ENCODE peak calls at places on chromosome 20, in nine cellular contexts. Q is colonic mucosa; U is lung; X is heart right ventricle; V is CD4-positive, CD25-positive, alpha-beta regulatory T cell; Z is cardiac muscle cell; H is NT2/D1; C is left lung; B is CD4-positive, alpha-beta memory T cell. D is an unnamed sample.

GRCh38 chr20:46545077-46545826 is 5.2 kb downstream of the OCSTAMP start:
- DNase-seq in X (no peak), Z (no peak), Q (no peak), U (no peak), C (no peak), V (peak; percentile 53), H (no peak), B (no peak), D (no peak)

GRCh38 chr20:24981282-24981681 is 11.3 kb downstream of the APMAP start:
- DNase-seq in H (no peak), C (no peak), U (no peak), Q (no peak), V (no peak), X (no peak), B (no peak), Z (no peak), D (no peak)

GRCh38 chr20:63657260-63657936 is 714 bp upstream of the RTEL1 start:
- DNase-seq in H (no peak), Z (no peak), X (no peak), B (no peak), U (no peak), V (no peak), C (no peak), Q (no peak), D (no peak)

GRCh38 chr20:877814-878213 is 38.3 kb downstream of the ANGPT4 start:
- DNase-seq in X (no peak), U (no peak), Q (no peak), B (no peak), H (no peak), Z (no peak), C (no peak), V (no peak), D (no peak)

GRCh38 chr20:23225407-23226060 is 125.1 kb upstream of the NXT1 start:
- DNase-seq in X (no peak), Q (peak; percentile 47), H (no peak), U (peak; percentile 76), Z (no peak), V (no peak), C (no peak), B (no peak), D (peak; percentile 48)

GRCh38 chr20:25389858-25390537 is 637 bp downstream of the ABHD12 start:
- DNase-seq in B (no peak), V (peak; percentile 29), C (peak; percentile 86), X (peak; percentile 18), U (peak; percentile 40), H (no peak), Z (peak; percentile 74), Q (peak; percentile 40), D (peak; percentile 33)

GRCh38 chr20:63706852-63707557 is 771 bp downstream of the ARFRP1 start:
- DNase-seq in Z (peak; percentile 40), X (peak; percentile 49), H (no peak), V (peak; percentile 78), B (peak; percentile 63), U (peak; percentile 33), Q (peak; percentile 66), C (peak; percentile 85), D (no peak)

GRCh38 chr20:4815618-4816017 is 93.9 kb downstream of the PRND start:
- DNase-seq in H (no peak), X (no peak), Q (no peak), Z (no peak), U (no peak), V (no peak), C (no peak), B (no peak), D (no peak)

GRCh38 chr20:32024683-32025295 is 14.6 kb downstream of the CCM2L start:
- DNase-seq in Q (no peak), U (no peak), Z (no peak), X (no peak), C (no peak), B (no peak), V (no peak), H (no peak), D (no peak)

GRCh38 chr20:58238490-58238889 is 10.0 kb upstream of the ANKRD60 start:
- DNase-seq in C (no peak), H (no peak), Q (peak; percentile 10), V (no peak), Z (no peak), U (no peak), X (no peak), B (no peak), D (no peak)

GRCh38 chr20:50601511-50602431 is 89.6 kb downstream of the RIPOR3 start:
- DNase-seq in H (no peak), Z (no peak), X (no peak), Q (no peak), C (peak; percentile 76), V (no peak), B (no peak), U (no peak), D (no peak)

GRCh38 chr20:51269671-51270070 is 246.8 kb upstream of the KCNG1 start:
- DNase-seq in V (no peak), Z (no peak), C (no peak), H (no peak), Q (no peak), B (no peak), U (no peak), X (no peak), D (no peak)

GRCh38 chr20:2998728-2999127 is 44.7 kb upstream of the GNRH2 start:
- DNase-seq in V (no peak), Q (no peak), Z (no peak), X (no peak), H (no peak), U (no peak), C (no peak), B (no peak), D (no peak)

GRCh38 chr20:2991532-2991931 is 51.9 kb upstream of the GNRH2 start:
- DNase-seq in Z (no peak), H (no peak), X (no peak), B (no peak), Q (no peak), U (no peak), V (no peak), C (no peak), D (no peak)

GRCh38 chr20:2995796-2996195 is 47.6 kb upstream of the GNRH2 start:
- DNase-seq in V (no peak), U (no peak), B (no peak), Z (no peak), H (no peak), X (no peak), C (no peak), Q (no peak), D (no peak)

DNA sequence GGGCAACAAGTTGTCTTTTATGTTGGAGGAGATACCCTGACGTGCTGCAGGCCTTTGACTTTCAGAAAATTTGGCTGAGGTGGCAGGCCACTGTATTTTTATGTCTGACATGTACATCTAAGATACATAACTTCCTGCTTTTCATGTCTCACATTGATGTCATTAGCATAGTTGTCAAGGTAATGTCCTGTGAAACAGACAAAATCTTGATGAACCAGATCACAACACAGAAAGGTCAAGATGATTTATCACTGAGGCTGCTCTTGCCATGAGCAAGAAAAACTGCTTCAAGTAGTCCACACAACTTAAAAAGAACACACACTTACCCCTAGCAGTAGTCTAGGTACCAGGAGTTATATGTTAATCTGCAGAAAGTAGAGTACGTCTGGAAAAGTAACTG is 50.2 kb upstream of the GNRH2 start:
- DNase-seq in C (no peak), Z (no peak), U (no peak), H (no peak), B (no peak), V (peak; percentile 24), X (no peak), Q (no peak), D (no peak)
- H3K4me3 ChIP-seq in C (no peak overlapping the region), Z (no peak overlapping the region), U (no peak overlapping the region), H (no peak overlapping the region), B (no peak overlapping the region), V (no peak overlapping the region), X (no peak overlapping the region), Q (no peak overlapping the region), D (no peak overlapping the region)

GRCh38 chr20:36367907-36368306 is 61.8 kb downstream of the DLGAP4 start:
- DNase-seq in Z (no peak), Q (no peak), U (no peak), V (no peak), B (no peak), X (no peak), C (no peak), H (no peak), D (no peak)
- H3K4me1 ChIP-seq in Z (no peaks in the 10 kb centered on the region), Q (no peaks in the 10 kb centered on the region), U (no peaks in the 10 kb centered on the region), V (no peaks in the 10 kb centered on the region), B (no peaks in the 10 kb centered on the region), X (no peaks in the 10 kb centered on the region), C (no peaks in the 10 kb centered on the region), H (peaks cover 10% of the 10 kb centered on the region), D (no peaks in the 10 kb centered on the region)

DNA sequence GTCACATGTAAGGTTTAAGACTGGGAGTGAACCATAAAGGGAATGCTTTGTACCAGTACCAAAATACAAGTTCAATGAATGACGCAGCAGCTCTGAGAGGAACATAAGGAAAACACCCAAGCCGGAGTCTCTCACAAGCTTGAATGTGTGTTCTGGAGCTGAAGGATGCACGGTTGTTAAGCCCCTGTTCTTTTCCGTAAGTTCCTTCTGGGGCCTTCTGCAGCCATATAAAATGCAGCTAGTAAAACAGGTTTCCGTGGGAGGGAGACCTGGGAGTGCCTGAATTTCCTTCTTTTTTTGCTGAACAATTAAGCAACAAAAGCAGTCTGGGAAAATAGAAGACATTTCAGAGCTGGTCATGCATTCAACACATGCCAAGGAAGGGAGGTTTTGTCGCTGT is 73.2 kb upstream of the JAG1 start:
- DNase-seq in B (no peak), H (no peak), Z (no peak), X (peak; percentile 13), V (no peak), U (no peak), Q (peak; percentile 72), C (no peak), D (no peak)
- H3K4me3 ChIP-seq in B (no peak overlapping the region), H (no peak overlapping the region), Z (no peak overlapping the region), X (no peak overlapping the region), V (no peak overlapping the region), U (no peak overlapping the region), Q (peak overlapping the region; percentile 1), C (no peak overlapping the region), D (no peak overlapping the region)

GRCh38 chr20:35732644-35732982 is 9.4 kb downstream of the RBM39 start:
- DNase-seq in Z (no peak), X (no peak), B (no peak), V (no peak), U (no peak), Q (no peak), H (no peak), C (no peak), D (no peak)
- H3K4me1 ChIP-seq in Z (peaks cover 5% of the 10 kb centered on the region), X (peaks cover 69% of the 10 kb centered on the region), B (peaks cover 83% of the 10 kb centered on the region), V (peaks cover 71% of the 10 kb centered on the region), U (peaks cover 3% of the 10 kb centered on the region), Q (no peaks in the 10 kb centered on the region), H (no peaks in the 10 kb centered on the region), C (peaks cover 32% of the 10 kb centered on the region), D (peaks cover 94% of the 10 kb centered on the region)

GRCh38 chr20:3777726-3778629 is 3.3 kb downstream of the SPEF1 start:
- DNase-seq in B (no peak), U (peak; percentile 67), X (peak; percentile 65), V (peak; percentile 66), Q (peak; percentile 77), C (peak; percentile 96), H (no peak), Z (peak; percentile 37), D (peak; percentile 77)
- H3K4me3 ChIP-seq in B (peak overlapping the region; percentile 42), U (peak overlapping the region; percentile 15), X (peak overlapping the region; percentile 30), V (peak overlapping the region; percentile 48), Q (peak overlapping the region; percentile 49), C (peak overlapping the region; percentile 51), H (peak overlapping the region; percentile 44), Z (peak overlapping the region; percentile 21), D (peak overlapping the region; percentile 69)

GRCh38 chr20:53657732-53658131 is 64.1 kb upstream of the ZNF217 start:
- DNase-seq in U (no peak), B (no peak), V (no peak), H (peak; percentile 22), Q (no peak), C (no peak), Z (no peak), X (no peak), D (no peak)
- H3K4me1 ChIP-seq in U (peaks cover 5% of the 10 kb centered on the region), B (peaks cover 60% of the 10 kb centered on the region), V (peaks cover 37% of the 10 kb centered on the region), H (no peaks in the 10 kb centered on the region), Q (peaks cover 5% of the 10 kb centered on the region), C (peaks cover 27% of the 10 kb centered on the region), Z (peaks cover 26% of the 10 kb centered on the region), X (peaks cover 14% of the 10 kb centered on the region), D (peaks cover 50% of the 10 kb centered on the region)